ENCODE peak calls at places on chromosomes 12 and 14, in six cellular contexts. One of them, this sample, is unnamed.

GRCh38 chr12:131929530-131930456 is 717 bp downstream of the PUS1 start:
- DNase-seq in fibroblast of the aortic adventitia: peak
- DNase-seq in endodermal cell: peak
- DNase-seq in mucosa of descending colon: peak
- DNase-seq in sigmoid colon: peak
- DNase-seq in CD8-positive, alpha-beta T cell: peak
- DNase-seq in this sample: peak

GRCh38 chr14:105460616-105461015 is 14.0 kb upstream of the CRIP2 start:
- DNase-seq in fibroblast of the aortic adventitia: no peak
- DNase-seq in endodermal cell: no peak
- DNase-seq in mucosa of descending colon: no peak
- DNase-seq in sigmoid colon: no peak
- DNase-seq in CD8-positive, alpha-beta T cell: no peak
- DNase-seq in this sample: no peak

GRCh38 chr12:94603434-94604068 is 46.8 kb downstream of the TMCC3 start:
- DNase-seq in fibroblast of the aortic adventitia: peak
- DNase-seq in endodermal cell: peak
- DNase-seq in mucosa of descending colon: peak
- DNase-seq in sigmoid colon: no peak
- DNase-seq in CD8-positive, alpha-beta T cell: peak
- DNase-seq in this sample: peak

GRCh38 chr14:22838631-22839041 is 2.3 kb downstream of the MMP14 start:
- DNase-seq in fibroblast of the aortic adventitia: peak
- DNase-seq in endodermal cell: no peak
- DNase-seq in mucosa of descending colon: no peak
- DNase-seq in sigmoid colon: no peak
- DNase-seq in CD8-positive, alpha-beta T cell: no peak
- DNase-seq in this sample: no peak

GRCh38 chr12:93943766-93944165 is 204.6 kb upstream of the PLXNC1 start:
- DNase-seq in fibroblast of the aortic adventitia: peak
- DNase-seq in endodermal cell: peak
- DNase-seq in mucosa of descending colon: no peak
- DNase-seq in sigmoid colon: no peak
- DNase-seq in CD8-positive, alpha-beta T cell: no peak
- DNase-seq in this sample: no peak

GRCh38 chr14:104912053-104912452 is 12.6 kb upstream of the PLD4 start:
- DNase-seq in fibroblast of the aortic adventitia: no peak
- DNase-seq in endodermal cell: no peak
- DNase-seq in mucosa of descending colon: no peak
- DNase-seq in sigmoid colon: no peak
- DNase-seq in CD8-positive, alpha-beta T cell: no peak
- DNase-seq in this sample: no peak

GRCh38 chr12:5148880-5149279 is 105.2 kb downstream of the KCNA5 start:
- DNase-seq in fibroblast of the aortic adventitia: no peak
- DNase-seq in endodermal cell: no peak
- DNase-seq in mucosa of descending colon: no peak
- DNase-seq in sigmoid colon: no peak
- DNase-seq in CD8-positive, alpha-beta T cell: no peak
- DNase-seq in this sample: no peak

GRCh38 chr12:101490286-101490920 is 15.3 kb downstream of the SPIC start:
- DNase-seq in fibroblast of the aortic adventitia: no peak
- DNase-seq in endodermal cell: peak
- DNase-seq in mucosa of descending colon: peak
- DNase-seq in sigmoid colon: no peak
- DNase-seq in CD8-positive, alpha-beta T cell: no peak
- DNase-seq in this sample: peak

GRCh38 chr12:100114574-100114973 is 28.1 kb downstream of the BLTP3B start:
- DNase-seq in fibroblast of the aortic adventitia: peak
- DNase-seq in endodermal cell: no peak
- DNase-seq in mucosa of descending colon: no peak
- DNase-seq in sigmoid colon: no peak
- DNase-seq in CD8-positive, alpha-beta T cell: no peak
- DNase-seq in this sample: no peak

DNA sequence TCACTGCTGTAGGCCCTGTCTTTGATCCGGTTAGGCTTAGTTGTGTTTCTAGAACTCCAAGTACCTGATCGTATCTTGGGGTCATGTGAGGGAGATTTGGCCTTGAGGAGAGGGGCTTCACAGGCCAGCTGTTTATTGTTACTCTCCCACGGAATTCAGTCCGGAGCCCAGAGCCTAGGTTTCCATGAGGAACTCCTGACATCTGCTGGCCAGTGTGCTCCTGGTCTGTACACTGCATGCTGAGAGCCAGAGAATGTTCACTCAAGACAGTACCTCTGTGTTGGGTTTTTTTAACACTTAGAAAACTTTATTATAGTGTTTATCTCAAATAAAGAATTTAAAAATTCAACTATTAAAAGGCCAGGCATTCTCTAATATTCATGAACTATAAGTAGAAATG is 341.0 kb upstream of the TMEM132C start:
- DNase-seq in fibroblast of the aortic adventitia: peak
- DNase-seq in endodermal cell: peak
- DNase-seq in mucosa of descending colon: peak
- DNase-seq in sigmoid colon: no peak
- DNase-seq in CD8-positive, alpha-beta T cell: no peak
- DNase-seq in this sample: no peak
- TF ChIP-seq CTCF in fibroblast of the aortic adventitia: peak
- TF ChIP-seq CTCF in endodermal cell: peak
- TF ChIP-seq CTCF in mucosa of descending colon: peak
- TF ChIP-seq CTCF in sigmoid colon: peak
- TF ChIP-seq CTCF in CD8-positive, alpha-beta T cell: no peak
- TF ChIP-seq CTCF in this sample: no peak

GRCh38 chr14:46747253-46747652 is 95.7 kb upstream of the RPL10L start:
- DNase-seq in fibroblast of the aortic adventitia: no peak
- DNase-seq in endodermal cell: no peak
- DNase-seq in mucosa of descending colon: no peak
- DNase-seq in sigmoid colon: no peak
- DNase-seq in CD8-positive, alpha-beta T cell: no peak
- DNase-seq in this sample: no peak
- TF ChIP-seq CTCF in fibroblast of the aortic adventitia: no peak
- TF ChIP-seq CTCF in endodermal cell: no peak
- TF ChIP-seq CTCF in mucosa of descending colon: no peak
- TF ChIP-seq CTCF in sigmoid colon: no peak
- TF ChIP-seq CTCF in CD8-positive, alpha-beta T cell: no peak
- TF ChIP-seq CTCF in this sample: no peak

GRCh38 chr12:124730455-124730932 is 133.2 kb downstream of the SCARB1 start:
- DNase-seq in fibroblast of the aortic adventitia: peak
- DNase-seq in endodermal cell: no peak
- DNase-seq in mucosa of descending colon: no peak
- DNase-seq in sigmoid colon: peak
- DNase-seq in CD8-positive, alpha-beta T cell: no peak
- DNase-seq in this sample: no peak

GRCh38 chr12:124725612-124726237 is 137.9 kb downstream of the SCARB1 start:
- DNase-seq in fibroblast of the aortic adventitia: no peak
- DNase-seq in endodermal cell: no peak
- DNase-seq in mucosa of descending colon: no peak
- DNase-seq in sigmoid colon: no peak
- DNase-seq in CD8-positive, alpha-beta T cell: no peak
- DNase-seq in this sample: no peak

GRCh38 chr12:124727244-124727673 is 136.4 kb downstream of the SCARB1 start:
- DNase-seq in fibroblast of the aortic adventitia: peak
- DNase-seq in endodermal cell: no peak
- DNase-seq in mucosa of descending colon: peak
- DNase-seq in sigmoid colon: peak
- DNase-seq in CD8-positive, alpha-beta T cell: no peak
- DNase-seq in this sample: no peak

GRCh38 chr12:124725099-124725498 is 138.6 kb downstream of the SCARB1 start:
- DNase-seq in fibroblast of the aortic adventitia: no peak
- DNase-seq in endodermal cell: no peak
- DNase-seq in mucosa of descending colon: no peak
- DNase-seq in sigmoid colon: no peak
- DNase-seq in CD8-positive, alpha-beta T cell: no peak
- DNase-seq in this sample: no peak

DNA sequence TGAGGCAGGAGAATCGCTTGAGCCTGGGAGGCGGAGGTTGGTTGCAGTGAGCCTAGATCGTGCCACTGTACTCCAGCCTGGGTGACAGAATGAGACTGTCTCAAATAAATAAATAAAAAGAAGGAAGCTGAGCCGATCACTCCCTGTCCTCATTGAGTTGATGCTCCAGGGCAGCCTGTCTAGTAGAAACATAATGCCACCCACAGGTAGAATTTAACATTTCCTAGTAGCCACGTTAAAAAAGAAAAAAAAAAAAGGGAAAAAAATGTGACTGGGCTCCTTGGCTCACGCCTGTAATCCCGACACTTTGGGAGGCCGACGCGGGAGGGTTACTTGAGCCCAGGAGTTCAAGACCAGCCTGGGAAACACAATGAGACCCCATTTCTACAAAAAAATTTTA is 135.7 kb downstream of the SCARB1 start:
- DNase-seq in fibroblast of the aortic adventitia: no peak
- DNase-seq in endodermal cell: no peak
- DNase-seq in mucosa of descending colon: no peak
- DNase-seq in sigmoid colon: no peak
- DNase-seq in CD8-positive, alpha-beta T cell: no peak
- DNase-seq in this sample: no peak
- TF ChIP-seq CTCF in fibroblast of the aortic adventitia: no peak
- TF ChIP-seq CTCF in endodermal cell: no peak
- TF ChIP-seq CTCF in mucosa of descending colon: no peak
- TF ChIP-seq CTCF in sigmoid colon: no peak
- TF ChIP-seq CTCF in CD8-positive, alpha-beta T cell: no peak
- TF ChIP-seq CTCF in this sample: no peak

GRCh38 chr12:50524621-50525020 is 19.8 kb downstream of the DIP2B start:
- DNase-seq in fibroblast of the aortic adventitia: no peak
- DNase-seq in endodermal cell: no peak
- DNase-seq in mucosa of descending colon: no peak
- DNase-seq in sigmoid colon: no peak
- DNase-seq in CD8-positive, alpha-beta T cell: no peak
- DNase-seq in this sample: no peak

GRCh38 chr12:50525422-50525821 is 20.6 kb downstream of the DIP2B start:
- DNase-seq in fibroblast of the aortic adventitia: no peak
- DNase-seq in endodermal cell: peak
- DNase-seq in mucosa of descending colon: no peak
- DNase-seq in sigmoid colon: no peak
- DNase-seq in CD8-positive, alpha-beta T cell: no peak
- DNase-seq in this sample: no peak

GRCh38 chr12:50520808-50521207 is 16.0 kb downstream of the DIP2B start:
- DNase-seq in fibroblast of the aortic adventitia: peak
- DNase-seq in endodermal cell: no peak
- DNase-seq in mucosa of descending colon: no peak
- DNase-seq in sigmoid colon: peak
- DNase-seq in CD8-positive, alpha-beta T cell: no peak
- DNase-seq in this sample: no peak

GRCh38 chr12:50520345-50520744 is 15.6 kb downstream of the DIP2B start:
- DNase-seq in fibroblast of the aortic adventitia: no peak
- DNase-seq in endodermal cell: no peak
- DNase-seq in mucosa of descending colon: no peak
- DNase-seq in sigmoid colon: no peak
- DNase-seq in CD8-positive, alpha-beta T cell: no peak
- DNase-seq in this sample: no peak

GRCh38 chr12:50523772-50524171 is 19.0 kb downstream of the DIP2B start:
- DNase-seq in fibroblast of the aortic adventitia: no peak
- DNase-seq in endodermal cell: peak
- DNase-seq in mucosa of descending colon: no peak
- DNase-seq in sigmoid colon: no peak
- DNase-seq in CD8-positive, alpha-beta T cell: no peak
- DNase-seq in this sample: no peak
- TF ChIP-seq CTCF in fibroblast of the aortic adventitia: no peak
- TF ChIP-seq CTCF in endodermal cell: no peak
- TF ChIP-seq CTCF in mucosa of descending colon: no peak
- TF ChIP-seq CTCF in sigmoid colon: no peak
- TF ChIP-seq CTCF in CD8-positive, alpha-beta T cell: no peak
- TF ChIP-seq CTCF in this sample: no peak

GRCh38 chr14:35384386-35385041 is 20.0 kb downstream of the NFKBIA start:
- DNase-seq in fibroblast of the aortic adventitia: peak
- DNase-seq in endodermal cell: no peak
- DNase-seq in mucosa of descending colon: peak
- DNase-seq in sigmoid colon: peak
- DNase-seq in CD8-positive, alpha-beta T cell: no peak
- DNase-seq in this sample: no peak
- TF ChIP-seq CTCF in fibroblast of the aortic adventitia: peak
- TF ChIP-seq CTCF in endodermal cell: peak
- TF ChIP-seq CTCF in mucosa of descending colon: no peak
- TF ChIP-seq CTCF in sigmoid colon: peak
- TF ChIP-seq CTCF in CD8-positive, alpha-beta T cell: no peak
- TF ChIP-seq CTCF in this sample: no peak

DNA sequence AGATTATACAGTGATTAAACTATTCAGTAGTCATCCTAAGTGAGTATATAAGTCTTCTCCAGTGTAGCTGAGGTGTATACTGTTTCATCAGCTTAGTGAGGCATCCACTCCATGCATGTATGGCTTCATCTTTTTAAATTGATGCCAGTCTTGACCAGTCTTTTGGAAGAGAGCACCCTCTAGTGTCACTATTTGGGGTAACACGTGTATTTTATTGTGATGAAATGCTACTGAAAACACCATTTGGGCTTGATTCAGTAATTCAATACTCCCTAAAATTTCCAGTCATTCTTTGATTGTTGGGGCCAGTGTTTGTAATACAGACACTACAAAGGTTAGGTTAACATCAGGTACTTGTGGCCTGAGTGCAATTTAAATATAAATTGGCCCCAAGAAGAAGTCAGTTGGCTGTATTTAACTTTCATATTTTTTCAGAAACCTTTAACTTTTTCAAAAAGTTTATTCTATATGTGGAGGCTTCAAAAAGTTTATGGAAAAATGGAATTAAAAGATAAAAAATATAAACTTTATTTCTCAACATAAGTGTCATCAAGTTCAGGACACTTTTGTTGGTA is 35.3 kb downstream of the MIPOL1 start:
- DNase-seq in fibroblast of the aortic adventitia: peak
- DNase-seq in endodermal cell: no peak
- DNase-seq in mucosa of descending colon: peak
- DNase-seq in sigmoid colon: no peak
- DNase-seq in CD8-positive, alpha-beta T cell: no peak
- DNase-seq in this sample: peak
- TF ChIP-seq CTCF in fibroblast of the aortic adventitia: peak
- TF ChIP-seq CTCF in endodermal cell: peak
- TF ChIP-seq CTCF in mucosa of descending colon: no peak
- TF ChIP-seq CTCF in sigmoid colon: no peak
- TF ChIP-seq CTCF in CD8-positive, alpha-beta T cell: no peak
- TF ChIP-seq CTCF in this sample: peak